ENCODE peak calls at places on chromosomes 6 and 20, in ten cellular contexts. P, O, V, S, L, J, G, A, R and X are unnamed samples.

GRCh38 chr6:74222768-74223321 is 526.8 kb downstream of the CD109 start:
- DNase-seq in P (peak; percentile 79), O (no peak), V (no peak), S (no peak), L (peak; percentile 12), J (no peak), G (no peak), A (no peak), R (no peak), X (no peak)

GRCh38 chr6:153099636-153100035 is 31.4 kb downstream of the RGS17 start:
- DNase-seq in P (no peak), O (no peak), V (no peak), S (no peak), L (no peak), J (no peak), G (no peak), A (no peak), R (no peak), X (no peak)

GRCh38 chr6:80725156-80725930 is 618.9 kb downstream of the BCKDHB start:
- DNase-seq in P (no peak), O (no peak), V (no peak), S (no peak), L (no peak), J (no peak), G (peak; percentile 22), A (no peak), R (no peak), X (no peak)

GRCh38 chr20:42837456-42837855 is 352.2 kb downstream of the PTPRT start:
- DNase-seq in P (no peak), O (no peak), V (no peak), S (no peak), L (no peak), J (no peak), G (no peak), A (no peak), R (no peak), X (no peak)

GRCh38 chr6:136084403-136084802 is 165.7 kb downstream of the MTFR2 start:
- DNase-seq in P (no peak), O (no peak), V (no peak), S (no peak), L (peak; percentile 48), J (no peak), G (no peak), A (no peak), R (no peak), X (no peak)

GRCh38 chr6:71721642-71722041 is 164.7 kb upstream of the RIMS1 start:
- DNase-seq in P (no peak), O (no peak), V (peak; percentile 25), S (peak; percentile 19), L (peak; percentile 11), J (no peak), G (no peak), A (no peak), R (no peak), X (peak; percentile 62)

GRCh38 chr6:108762394-108762793 is 85.8 kb upstream of the ARMC2 start:
- DNase-seq in P (no peak), O (no peak), V (no peak), S (no peak), L (no peak), J (no peak), G (no peak), A (no peak), R (no peak), X (no peak)

GRCh38 chr20:57374931-57375651 is 16.1 kb upstream of the RBM38 start:
- DNase-seq in P (no peak), O (no peak), V (no peak), S (no peak), L (no peak), J (no peak), G (no peak), A (no peak), R (no peak), X (no peak)

GRCh38 chr6:111589366-111589765 is 16.3 kb downstream of the TRAF3IP2 start:
- DNase-seq in P (no peak), O (no peak), V (peak; percentile 63), S (peak; percentile 96), L (peak; percentile 84), J (no peak), G (peak; percentile 79), A (no peak), R (no peak), X (peak; percentile 84)

GRCh38 chr6:1426416-1426815 is 37.0 kb downstream of the FOXF2 start:
- DNase-seq in P (no peak), O (no peak), V (no peak), S (no peak), L (no peak), J (no peak), G (no peak), A (no peak), R (no peak), X (no peak)

GRCh38 chr20:4853787-4854295 is 132.1 kb downstream of the PRND start:
- DNase-seq in P (no peak), O (no peak), V (no peak), S (no peak), L (no peak), J (no peak), G (no peak), A (no peak), R (no peak), X (no peak)

GRCh38 chr6:105645958-105646357 is 243.1 kb upstream of the PREP start:
- DNase-seq in P (no peak), O (no peak), V (no peak), S (no peak), L (no peak), J (no peak), G (no peak), A (no peak), R (no peak), X (no peak)

GRCh38 chr6:169424821-169425240 is 171.2 kb upstream of the THBS2 start:
- DNase-seq in P (no peak), O (no peak), V (no peak), S (no peak), L (peak; percentile 54), J (no peak), G (no peak), A (no peak), R (no peak), X (no peak)

GRCh38 chr6:84271086-84271716 is 43.8 kb upstream of the CEP162 start:
- DNase-seq in P (no peak), O (no peak), V (no peak), S (no peak), L (no peak), J (no peak), G (no peak), A (no peak), R (no peak), X (no peak)

GRCh38 chr20:37378785-37379598 is 33.1 kb downstream of the SRC start:
- DNase-seq in P (peak; percentile 58), O (peak; percentile 58), V (no peak), S (peak; percentile 84), L (peak; percentile 58), J (no peak), G (no peak), A (no peak), R (no peak), X (peak; percentile 10)

GRCh38 chr6:38287487-38287886 is 352.2 kb downstream of the BTBD9 start:
- DNase-seq in P (no peak), O (no peak), V (no peak), S (no peak), L (no peak), J (no peak), G (no peak), A (no peak), R (no peak), X (no peak)

GRCh38 chr6:43714311-43715055 is 26.9 kb upstream of the MRPS18A start:
- DNase-seq in P (no peak), O (no peak), V (no peak), S (no peak), L (no peak), J (no peak), G (no peak), A (no peak), R (peak; percentile 79), X (no peak)

GRCh38 chr6:102562713-102563112 is 1169.2 kb downstream of the GRIK2 start:
- DNase-seq in P (no peak), O (no peak), V (no peak), S (no peak), L (no peak), J (no peak), G (no peak), A (no peak), R (no peak), X (no peak)

GRCh38 chr20:10481671-10482070 is 46.6 kb downstream of the SLX4IP start:
- DNase-seq in P (no peak), O (no peak), V (no peak), S (no peak), L (no peak), J (no peak), G (no peak), A (no peak), R (no peak), X (no peak)

GRCh38 chr6:41428402-41428994 is 93.1 kb downstream of the NCR2 start:
- DNase-seq in P (no peak), O (peak; percentile 78), V (no peak), S (no peak), L (no peak), J (no peak), G (no peak), A (peak; percentile 68), R (no peak), X (no peak)

GRCh38 chr6:130906736-130907381 is 79.7 kb downstream of the SMLR1 start:
- DNase-seq in P (no peak), O (no peak), V (no peak), S (peak; percentile 74), L (peak; percentile 77), J (no peak), G (peak; percentile 49), A (no peak), R (no peak), X (no peak)